ENCODE peak calls at places on chromosomes 2 and 18, in seven cellular contexts. I is GM23338, W is K562, K is HL-60, M is sigmoid colon, T is SK-N-SH, R is spleen. U is an unnamed sample.

GRCh38 chr2:170144758-170145157 is 33.2 kb upstream of the MYO3B start:
- DNase-seq in T (no peak), K (no peak), R (no peak), M (no peak), I (no peak), W (no peak), U (no peak)

GRCh38 chr2:73291093-73291460 is 2.3 kb downstream of the EGR4 start:
- DNase-seq in T (peak), W (peak), I (peak), K (peak), R (peak), M (no peak), U (no peak)

GRCh38 chr2:222756362-222756831 is 84.9 kb downstream of the MOGAT1 start:
- DNase-seq in K (no peak), R (no peak), I (no peak), M (no peak), W (no peak), T (no peak), U (no peak)

GRCh38 chr2:46376586-46377286 is 79.5 kb downstream of the EPAS1 start:
- DNase-seq in W (no peak), R (no peak), T (no peak), K (no peak), M (no peak), I (no peak), U (no peak)

GRCh38 chr2:9141379-9141667 is 65.3 kb upstream of the ASAP2 start:
- DNase-seq in W (no peak), T (no peak), K (no peak), R (no peak), I (no peak), M (peak), U (no peak)

GRCh38 chr2:237129625-237130263 is 44.1 kb downstream of the COPS8 start:
- DNase-seq in W (no peak), M (no peak), K (no peak), T (no peak), I (no peak), R (no peak), U (no peak)

GRCh38 chr2:121529439-121530209 is 1.1 kb upstream of the RNU4ATAC start:
- DNase-seq in R (no peak), W (peak), I (peak), T (peak), K (peak), M (peak), U (no peak)

GRCh38 chr2:60416221-60417008 is 137.0 kb downstream of the BCL11A start:
- DNase-seq in R (no peak), W (no peak), T (no peak), K (no peak), I (no peak), M (no peak), U (no peak)

GRCh38 chr18:45441110-45441842 is 174.0 kb upstream of the SLC14A2 start:
- DNase-seq in M (no peak), W (no peak), I (peak), R (no peak), T (no peak), K (no peak), U (no peak)

GRCh38 chr18:35611518-35611917 is 30.0 kb downstream of the GALNT1 start:
- DNase-seq in T (peak), W (no peak), I (no peak), K (no peak), R (no peak), M (no peak), U (no peak)

GRCh38 chr2:25312958-25313710 is 28.6 kb downstream of the DNMT3A start:
- DNase-seq in K (no peak), M (no peak), R (no peak), I (no peak), W (no peak), T (no peak), U (no peak)

GRCh38 chr2:200302940-200303727 is 3.4 kb upstream of the SPATS2L start:
- DNase-seq in M (no peak), T (no peak), R (no peak), I (no peak), W (no peak), K (no peak), U (no peak)

GRCh38 chr2:75896779-75897366 is 186.2 kb upstream of the GCFC2 start:
- DNase-seq in K (peak), M (no peak), R (no peak), T (peak), I (peak), W (peak), U (no peak)

GRCh38 chr2:17719562-17720371 is 33.8 kb downstream of the SMC6 start:
- DNase-seq in K (no peak), R (no peak), T (peak), I (peak), M (no peak), W (peak), U (no peak)

GRCh38 chr2:218298314-218298875 is 6.1 kb upstream of the TMBIM1 start:
- DNase-seq in M (no peak), R (no peak), W (no peak), K (no peak), T (no peak), I (no peak), U (no peak)

GRCh38 chr2:47226124-47227040 is 71.3 kb upstream of the STPG4 start:
- DNase-seq in K (peak), W (peak), I (no peak), M (no peak), T (no peak), R (no peak), U (no peak)

GRCh38 chr2:55047677-55048299 is 2.5 kb downstream of the RTN4 start:
- DNase-seq in W (peak), K (peak), R (no peak), T (no peak), M (no peak), I (no peak), U (no peak)

GRCh38 chr2:71530246-71530986 is 77.1 kb downstream of the DYSF start:
- DNase-seq in I (peak), R (no peak), M (peak), W (peak), K (peak), T (peak), U (no peak)

GRCh38 chr2:183993052-183993451 is 605.3 kb upstream of the ZNF804A start:
- DNase-seq in R (no peak), I (no peak), M (no peak), W (no peak), T (no peak), K (no peak), U (no peak)

GRCh38 chr2:150596071-150596470 is 108.6 kb upstream of the RND3 start:
- DNase-seq in K (no peak), M (no peak), I (no peak), W (no peak), R (no peak), T (no peak), U (no peak)

GRCh38 chr2:237475704-237476107 is 11.3 kb upstream of the MLPH start:
- DNase-seq in I (no peak), M (no peak), T (no peak), R (no peak), K (no peak), W (no peak), U (no peak)

GRCh38 chr2:48529189-48529588 is 765 bp upstream of the STON1 start:
- DNase-seq in I (peak), M (peak), K (no peak), T (peak), R (no peak), W (peak), U (no peak)

GRCh38 chr18:45642238-45642637 is 27.0 kb downstream of the SLC14A2 start:
- DNase-seq in M (no peak), I (no peak), R (no peak), T (no peak), W (no peak), K (no peak), U (no peak)

GRCh38 chr2:21330786-21331391 is 207.1 kb downstream of the TDRD15 start:
- DNase-seq in I (no peak), W (no peak), M (no peak), T (no peak), K (no peak), R (no peak), U (no peak)

GRCh38 chr2:70711191-70711590 is 56.8 kb downstream of the ADD2 start:
- DNase-seq in I (peak), K (no peak), R (no peak), T (no peak), M (peak), W (no peak), U (no peak)

GRCh38 chr2:135904590-135904989 is 28.3 kb upstream of the MCM6 start:
- DNase-seq in W (peak), R (no peak), M (no peak), T (no peak), K (no peak), I (no peak), U (no peak)

GRCh38 chr2:43158259-43158880 is 68.0 kb downstream of the ZFP36L2 start:
- DNase-seq in R (peak), T (no peak), K (peak), W (no peak), M (peak), I (no peak), U (peak)

DNA sequence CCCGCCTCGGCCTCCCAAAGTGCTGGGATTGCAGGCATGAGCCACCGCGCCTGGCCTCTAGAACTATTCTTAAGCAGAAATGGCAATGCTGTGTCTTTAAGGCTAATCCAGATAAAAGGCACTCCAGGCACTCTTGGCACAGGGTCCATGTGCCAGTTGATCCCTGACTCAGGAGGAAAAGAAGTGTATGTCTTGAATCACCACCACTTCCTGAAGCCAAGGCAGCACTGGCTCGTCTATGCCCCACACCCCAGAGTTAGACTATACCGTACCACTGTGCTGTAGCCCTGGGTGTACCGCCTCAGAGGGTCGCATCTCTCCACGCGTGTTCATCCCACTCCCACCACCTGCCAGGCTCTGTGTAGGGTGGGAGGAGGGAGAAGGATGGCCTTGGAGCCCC is 9.0 kb downstream of the TNFRSF11A start:
- DNase-seq in I (no peak), M (no peak), W (no peak), K (no peak), T (no peak), R (no peak), U (no peak)
- TF ChIP-seq POLR2AphosphoS5 in I (no peak), M (no peak), W (no peak), K (no peak), T (no peak), R (no peak), U (no peak)

GRCh38 chr2:153944775-153945174 is 73.1 kb downstream of the GALNT13 start:
- DNase-seq in M (no peak), I (no peak), R (no peak), K (no peak), W (no peak), T (no peak), U (no peak)
- TF ChIP-seq POLR2AphosphoS5 in M (no peak), I (no peak), R (no peak), K (no peak), W (no peak), T (no peak), U (no peak)

GRCh38 chr2:36433311-36434217 is 78.0 kb downstream of the CRIM1 start:
- DNase-seq in R (no peak), K (no peak), T (no peak), W (no peak), M (peak), I (no peak), U (peak)

GRCh38 chr2:36427790-36428243 is 72.2 kb downstream of the CRIM1 start:
- DNase-seq in K (no peak), R (peak), M (no peak), W (no peak), T (no peak), I (no peak), U (no peak)

GRCh38 chr2:36432479-36432878 is 76.9 kb downstream of the CRIM1 start:
- DNase-seq in K (no peak), T (no peak), R (no peak), W (no peak), M (no peak), I (no peak), U (no peak)
- TF ChIP-seq POLR2AphosphoS5 in K (no peak), T (no peak), R (no peak), W (no peak), M (no peak), I (no peak), U (no peak)

GRCh38 chr2:230418341-230419016 is 2.5 kb downstream of the SP100 start:
- DNase-seq in T (no peak), R (no peak), K (no peak), W (no peak), I (no peak), M (no peak), U (no peak)

GRCh38 chr2:230413465-230413864 is 2.5 kb upstream of the SP100 start:
- DNase-seq in W (no peak), R (no peak), I (no peak), T (no peak), M (no peak), K (no peak), U (no peak)

GRCh38 chr2:230414302-230414701 is 1.7 kb upstream of the SP100 start:
- DNase-seq in K (no peak), W (no peak), I (no peak), R (no peak), T (no peak), M (no peak), U (no peak)

GRCh38 chr2:230417436-230417835 is 1.4 kb downstream of the SP100 start:
- DNase-seq in M (no peak), I (no peak), K (no peak), R (no peak), W (no peak), T (no peak), U (no peak)

GRCh38 chr2:230416061-230416721 is at the start of gene SP100:
- DNase-seq in K (peak), T (no peak), W (peak), I (peak), R (peak), M (peak), U (no peak)
- TF ChIP-seq POLR2AphosphoS5 in K (peak), T (peak), W (peak), I (no peak), R (peak), M (peak), U (peak)

DNA sequence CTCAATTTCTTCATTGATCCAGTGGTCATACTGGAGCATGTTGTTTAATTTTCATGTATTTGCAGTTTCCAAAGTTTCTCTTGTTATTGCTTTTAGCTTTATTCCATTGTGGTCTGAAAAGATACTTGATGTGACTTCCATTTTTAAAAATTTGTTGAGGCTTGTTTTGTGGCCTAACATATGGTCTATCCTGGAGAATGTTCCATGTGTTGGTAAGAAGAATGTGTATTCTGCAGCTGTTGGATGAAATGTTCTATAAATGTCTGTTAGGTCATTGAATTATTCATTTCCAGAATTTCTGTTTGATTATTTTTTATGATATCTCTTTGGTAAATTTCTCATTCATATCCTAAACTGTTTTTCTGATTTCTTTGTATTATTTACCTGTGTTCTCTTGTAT is 139.8 kb upstream of the THUMPD2 start:
- DNase-seq in T (no peak), M (no peak), K (no peak), I (no peak), W (no peak), R (no peak), U (no peak)
- TF ChIP-seq POLR2AphosphoS5 in T (no peak), M (no peak), K (no peak), I (no peak), W (no peak), R (no peak), U (no peak)

DNA sequence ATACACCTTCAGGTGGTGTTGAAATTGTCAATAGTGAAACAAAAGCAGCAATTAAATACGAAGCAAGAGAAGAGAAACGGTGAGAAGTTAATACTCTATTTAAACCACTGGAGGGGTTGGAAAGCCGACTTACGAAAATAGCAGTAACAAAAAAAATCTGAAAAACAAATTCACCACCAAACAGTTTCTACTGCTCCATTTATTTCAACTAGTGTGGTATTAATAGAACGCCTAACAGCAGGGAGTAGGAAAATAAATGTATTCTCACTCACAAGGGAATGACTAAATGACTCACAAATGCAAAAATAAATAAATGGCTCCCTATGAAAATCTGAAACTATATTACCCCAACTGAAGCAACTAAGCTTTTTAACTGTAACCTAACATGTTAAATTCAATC is 102.8 kb downstream of the CPO start:
- DNase-seq in K (no peak), T (no peak), W (no peak), I (no peak), M (no peak), R (no peak), U (no peak)
- TF ChIP-seq POLR2AphosphoS5 in K (no peak), T (no peak), W (no peak), I (no peak), M (no peak), R (no peak), U (no peak)

GRCh38 chr2:177585234-177585863 is 192.8 kb downstream of the AGPS start:
- DNase-seq in T (no peak), M (peak), W (no peak), R (no peak), I (no peak), K (no peak), U (no peak)
- TF ChIP-seq POLR2AphosphoS5 in T (no peak), M (no peak), W (no peak), R (no peak), I (no peak), K (no peak), U (no peak)

DNA sequence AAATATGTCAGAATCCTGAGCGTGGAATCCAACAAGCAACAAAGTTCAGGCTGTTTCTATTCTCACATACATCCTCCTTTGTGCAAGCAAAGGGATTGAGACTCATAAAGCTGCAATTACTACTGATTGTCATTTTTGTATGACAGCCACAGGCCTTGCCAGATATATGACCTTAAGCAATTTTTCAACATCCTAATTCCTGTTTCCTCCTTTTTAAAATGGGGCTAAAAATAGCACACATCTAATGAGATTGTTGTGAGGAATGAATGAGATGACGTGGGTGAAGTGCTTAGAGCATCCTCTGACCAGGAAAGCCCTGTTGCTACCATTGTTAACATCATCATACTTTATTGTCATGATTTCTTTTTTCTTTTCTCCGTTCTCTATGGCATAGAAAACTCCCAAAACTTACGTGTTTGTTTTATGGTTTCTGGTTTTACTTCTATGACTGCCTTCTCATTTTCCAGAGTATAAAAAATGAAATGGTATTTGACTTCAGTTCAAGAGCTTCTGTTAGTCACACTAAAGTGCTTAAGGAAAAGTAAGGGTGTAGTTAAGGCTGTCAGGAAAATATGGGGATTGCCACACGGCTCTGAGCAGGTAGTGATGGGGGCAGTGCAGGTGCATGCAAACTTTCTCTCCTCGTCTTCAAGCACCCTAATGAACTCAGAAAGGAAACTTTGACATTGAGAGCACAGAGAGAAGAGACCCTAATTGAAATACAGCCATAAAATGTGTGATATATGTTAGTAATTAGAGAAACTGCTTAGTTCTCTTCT is 590.6 kb upstream of the NETO1 start:
- DNase-seq in M (no peak), K (no peak), T (no peak), I (no peak), W (no peak), R (no peak), U (no peak)
- TF ChIP-seq POLR2AphosphoS5 in M (no peak), K (no peak), T (no peak), I (no peak), W (no peak), R (no peak), U (no peak)

GRCh38 chr2:97983698-97984097 is 12.1 kb downstream of the TMEM131 start:
- DNase-seq in I (no peak), M (no peak), T (no peak), K (no peak), R (no peak), W (no peak), U (no peak)
- TF ChIP-seq POLR2AphosphoS5 in I (no peak), M (no peak), T (no peak), K (no peak), R (no peak), W (no peak), U (no peak)

GRCh38 chr2:38973266-38973665 is 83.6 kb downstream of the ARHGEF33 start:
- DNase-seq in T (no peak), W (no peak), M (no peak), K (no peak), R (no peak), I (no peak), U (no peak)

GRCh38 chr2:38971377-38971776 is 81.7 kb downstream of the ARHGEF33 start:
- DNase-seq in R (no peak), K (no peak), M (no peak), I (no peak), W (no peak), T (no peak), U (no peak)

GRCh38 chr2:38978504-38978903 is 88.8 kb downstream of the ARHGEF33 start:
- DNase-seq in W (no peak), T (no peak), M (no peak), R (no peak), I (no peak), K (peak), U (no peak)

GRCh38 chr2:38977047-38977446 is 87.4 kb downstream of the ARHGEF33 start:
- DNase-seq in T (no peak), I (no peak), M (no peak), R (no peak), W (no peak), K (no peak), U (no peak)

GRCh38 chr2:38975009-38975408 is 85.3 kb downstream of the ARHGEF33 start:
- DNase-seq in T (no peak), R (no peak), K (no peak), W (no peak), M (no peak), I (no peak), U (no peak)
- TF ChIP-seq POLR2AphosphoS5 in T (no peak), R (no peak), K (no peak), W (no peak), M (no peak), I (no peak), U (no peak)